ENCODE peak calls at places on chromosome 21, in seven cellular contexts. One of them, this sample, is unnamed.

GRCh38 chr21:42113926-42114409 is 42.9 kb downstream of the UMODL1 start:
- DNase-seq in ovary: no peak
- DNase-seq in spleen: peak
- DNase-seq in CD4-positive, alpha-beta memory T cell: no peak
- DNase-seq in endothelial cell of umbilical vein: no peak
- DNase-seq in transverse colon: no peak
- DNase-seq in IMR-90: no peak
- DNase-seq in this sample: no peak

GRCh38 chr21:18274370-18274769 is 29.7 kb downstream of the CHODL start:
- DNase-seq in ovary: no peak
- DNase-seq in spleen: no peak
- DNase-seq in CD4-positive, alpha-beta memory T cell: no peak
- DNase-seq in endothelial cell of umbilical vein: no peak
- DNase-seq in transverse colon: no peak
- DNase-seq in IMR-90: no peak
- DNase-seq in this sample: no peak

GRCh38 chr21:34640858-34641257 is 25.9 kb upstream of the RCAN1 start:
- DNase-seq in ovary: no peak
- DNase-seq in spleen: no peak
- DNase-seq in CD4-positive, alpha-beta memory T cell: no peak
- DNase-seq in endothelial cell of umbilical vein: peak
- DNase-seq in transverse colon: no peak
- DNase-seq in IMR-90: peak
- DNase-seq in this sample: no peak

GRCh38 chr21:14989359-14989758 is 75.4 kb downstream of the NRIP1 start:
- DNase-seq in ovary: peak
- DNase-seq in spleen: no peak
- DNase-seq in CD4-positive, alpha-beta memory T cell: no peak
- DNase-seq in endothelial cell of umbilical vein: peak
- DNase-seq in transverse colon: no peak
- DNase-seq in IMR-90: peak
- DNase-seq in this sample: no peak

GRCh38 chr21:41751621-41752020 is 15.2 kb downstream of the RIPK4 start:
- DNase-seq in ovary: no peak
- DNase-seq in spleen: peak
- DNase-seq in CD4-positive, alpha-beta memory T cell: no peak
- DNase-seq in endothelial cell of umbilical vein: no peak
- DNase-seq in transverse colon: no peak
- DNase-seq in IMR-90: no peak
- DNase-seq in this sample: no peak

GRCh38 chr21:16541366-16541765 is 811.6 kb downstream of the USP25 start:
- DNase-seq in ovary: no peak
- DNase-seq in spleen: no peak
- DNase-seq in CD4-positive, alpha-beta memory T cell: no peak
- DNase-seq in endothelial cell of umbilical vein: peak
- DNase-seq in transverse colon: no peak
- DNase-seq in IMR-90: no peak
- DNase-seq in this sample: no peak

GRCh38 chr21:40143822-40144525 is 276.7 kb downstream of the PCP4 start:
- DNase-seq in ovary: no peak
- DNase-seq in spleen: no peak
- DNase-seq in CD4-positive, alpha-beta memory T cell: peak
- DNase-seq in endothelial cell of umbilical vein: peak
- DNase-seq in transverse colon: peak
- DNase-seq in IMR-90: peak
- DNase-seq in this sample: peak

GRCh38 chr21:26795866-26796329 is 49.3 kb downstream of the ADAMTS1 start:
- DNase-seq in ovary: peak
- DNase-seq in spleen: no peak
- DNase-seq in CD4-positive, alpha-beta memory T cell: no peak
- DNase-seq in endothelial cell of umbilical vein: peak
- DNase-seq in transverse colon: peak
- DNase-seq in IMR-90: peak
- DNase-seq in this sample: no peak

GRCh38 chr21:42120056-42120903 is 49.2 kb downstream of the UMODL1 start:
- DNase-seq in ovary: no peak
- DNase-seq in spleen: no peak
- DNase-seq in CD4-positive, alpha-beta memory T cell: no peak
- DNase-seq in endothelial cell of umbilical vein: no peak
- DNase-seq in transverse colon: peak
- DNase-seq in IMR-90: no peak
- DNase-seq in this sample: no peak

GRCh38 chr21:16587141-16587570 is 857.4 kb downstream of the USP25 start:
- DNase-seq in ovary: peak
- DNase-seq in spleen: no peak
- DNase-seq in CD4-positive, alpha-beta memory T cell: no peak
- DNase-seq in endothelial cell of umbilical vein: peak
- DNase-seq in transverse colon: peak
- DNase-seq in IMR-90: peak
- DNase-seq in this sample: no peak

GRCh38 chr21:15826147-15826780 is 96.5 kb downstream of the USP25 start:
- DNase-seq in ovary: no peak
- DNase-seq in spleen: no peak
- DNase-seq in CD4-positive, alpha-beta memory T cell: peak
- DNase-seq in endothelial cell of umbilical vein: peak
- DNase-seq in transverse colon: peak
- DNase-seq in IMR-90: peak
- DNase-seq in this sample: peak

GRCh38 chr21:31397939-31398338 is 53.9 kb upstream of the TIAM1 start:
- DNase-seq in ovary: no peak
- DNase-seq in spleen: no peak
- DNase-seq in CD4-positive, alpha-beta memory T cell: peak
- DNase-seq in endothelial cell of umbilical vein: no peak
- DNase-seq in transverse colon: no peak
- DNase-seq in IMR-90: no peak
- DNase-seq in this sample: no peak

GRCh38 chr21:31132574-31133242 is 94.4 kb upstream of the KRTAP19-8 start:
- DNase-seq in ovary: no peak
- DNase-seq in spleen: no peak
- DNase-seq in CD4-positive, alpha-beta memory T cell: peak
- DNase-seq in endothelial cell of umbilical vein: no peak
- DNase-seq in transverse colon: peak
- DNase-seq in IMR-90: peak
- DNase-seq in this sample: no peak

GRCh38 chr21:43195131-43196021 is 26.6 kb downstream of the CRYAA start:
- DNase-seq in ovary: no peak
- DNase-seq in spleen: peak
- DNase-seq in CD4-positive, alpha-beta memory T cell: no peak
- DNase-seq in endothelial cell of umbilical vein: no peak
- DNase-seq in transverse colon: no peak
- DNase-seq in IMR-90: no peak
- DNase-seq in this sample: no peak

GRCh38 chr21:45262616-45263015 is 25.1 kb downstream of the POFUT2 start:
- DNase-seq in ovary: peak
- DNase-seq in spleen: peak
- DNase-seq in CD4-positive, alpha-beta memory T cell: no peak
- DNase-seq in endothelial cell of umbilical vein: no peak
- DNase-seq in transverse colon: peak
- DNase-seq in IMR-90: no peak
- DNase-seq in this sample: no peak

GRCh38 chr21:42991992-42992740 is 17.8 kb downstream of the PKNOX1 start:
- DNase-seq in ovary: peak
- DNase-seq in spleen: peak
- DNase-seq in CD4-positive, alpha-beta memory T cell: no peak
- DNase-seq in endothelial cell of umbilical vein: peak
- DNase-seq in transverse colon: peak
- DNase-seq in IMR-90: peak
- DNase-seq in this sample: no peak

GRCh38 chr21:31198575-31198974 is 145.5 kb downstream of the TIAM1 start:
- DNase-seq in ovary: no peak
- DNase-seq in spleen: no peak
- DNase-seq in CD4-positive, alpha-beta memory T cell: no peak
- DNase-seq in endothelial cell of umbilical vein: peak
- DNase-seq in transverse colon: no peak
- DNase-seq in IMR-90: peak
- DNase-seq in this sample: peak

GRCh38 chr21:32569261-32570230 is 15.8 kb downstream of the TCP10L start:
- DNase-seq in ovary: peak
- DNase-seq in spleen: peak
- DNase-seq in CD4-positive, alpha-beta memory T cell: peak
- DNase-seq in endothelial cell of umbilical vein: peak
- DNase-seq in transverse colon: peak
- DNase-seq in IMR-90: peak
- DNase-seq in this sample: peak

GRCh38 chr21:32566990-32567389 is 18.3 kb downstream of the TCP10L start:
- DNase-seq in ovary: no peak
- DNase-seq in spleen: no peak
- DNase-seq in CD4-positive, alpha-beta memory T cell: no peak
- DNase-seq in endothelial cell of umbilical vein: no peak
- DNase-seq in transverse colon: no peak
- DNase-seq in IMR-90: no peak
- DNase-seq in this sample: no peak

GRCh38 chr21:32562915-32563314 is 22.4 kb downstream of the TCP10L start:
- DNase-seq in ovary: no peak
- DNase-seq in spleen: no peak
- DNase-seq in CD4-positive, alpha-beta memory T cell: no peak
- DNase-seq in endothelial cell of umbilical vein: peak
- DNase-seq in transverse colon: no peak
- DNase-seq in IMR-90: no peak
- DNase-seq in this sample: no peak

GRCh38 chr21:32562426-32562825 is 22.9 kb downstream of the TCP10L start:
- DNase-seq in ovary: peak
- DNase-seq in spleen: no peak
- DNase-seq in CD4-positive, alpha-beta memory T cell: no peak
- DNase-seq in endothelial cell of umbilical vein: peak
- DNase-seq in transverse colon: peak
- DNase-seq in IMR-90: peak
- DNase-seq in this sample: no peak

GRCh38 chr21:32565856-32566465 is 19.4 kb downstream of the TCP10L start:
- DNase-seq in ovary: no peak
- DNase-seq in spleen: no peak
- DNase-seq in CD4-positive, alpha-beta memory T cell: no peak
- DNase-seq in endothelial cell of umbilical vein: no peak
- DNase-seq in transverse colon: no peak
- DNase-seq in IMR-90: peak
- DNase-seq in this sample: no peak
- H3K27ac ChIP-seq in ovary: no peak
- H3K27ac ChIP-seq in spleen: no peak
- H3K27ac ChIP-seq in CD4-positive, alpha-beta memory T cell: no peak
- H3K27ac ChIP-seq in endothelial cell of umbilical vein: no peak
- H3K27ac ChIP-seq in transverse colon: no peak
- H3K27ac ChIP-seq in IMR-90: no peak
- H3K27ac ChIP-seq in this sample: no peak

DNA sequence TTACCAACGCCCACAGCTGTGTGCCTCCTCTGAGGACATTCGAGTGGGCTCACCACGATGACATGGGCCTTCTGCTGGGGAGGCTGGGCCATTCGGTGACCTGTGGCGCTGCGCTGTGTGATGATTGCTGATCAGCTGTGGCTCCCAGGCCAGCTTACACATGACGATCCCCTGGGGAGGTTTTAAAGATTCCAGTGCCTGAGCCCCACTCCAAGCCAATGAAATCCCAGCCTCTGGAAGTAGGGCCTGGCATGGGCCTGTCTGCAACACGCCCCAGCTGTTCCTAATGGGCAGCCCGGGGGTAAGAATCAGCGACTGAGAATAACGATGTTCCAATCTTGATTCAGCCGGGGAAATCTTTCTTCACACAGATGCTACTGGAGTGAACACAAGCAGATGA is 153.7 kb downstream of the KCNJ6 start:
- DNase-seq in ovary: no peak
- DNase-seq in spleen: no peak
- DNase-seq in CD4-positive, alpha-beta memory T cell: no peak
- DNase-seq in endothelial cell of umbilical vein: no peak
- DNase-seq in transverse colon: no peak
- DNase-seq in IMR-90: no peak
- DNase-seq in this sample: no peak
- H3K27ac ChIP-seq in ovary: no peak
- H3K27ac ChIP-seq in spleen: no peak
- H3K27ac ChIP-seq in CD4-positive, alpha-beta memory T cell: no peak
- H3K27ac ChIP-seq in endothelial cell of umbilical vein: no peak
- H3K27ac ChIP-seq in transverse colon: no peak
- H3K27ac ChIP-seq in IMR-90: no peak
- H3K27ac ChIP-seq in this sample: no peak

DNA sequence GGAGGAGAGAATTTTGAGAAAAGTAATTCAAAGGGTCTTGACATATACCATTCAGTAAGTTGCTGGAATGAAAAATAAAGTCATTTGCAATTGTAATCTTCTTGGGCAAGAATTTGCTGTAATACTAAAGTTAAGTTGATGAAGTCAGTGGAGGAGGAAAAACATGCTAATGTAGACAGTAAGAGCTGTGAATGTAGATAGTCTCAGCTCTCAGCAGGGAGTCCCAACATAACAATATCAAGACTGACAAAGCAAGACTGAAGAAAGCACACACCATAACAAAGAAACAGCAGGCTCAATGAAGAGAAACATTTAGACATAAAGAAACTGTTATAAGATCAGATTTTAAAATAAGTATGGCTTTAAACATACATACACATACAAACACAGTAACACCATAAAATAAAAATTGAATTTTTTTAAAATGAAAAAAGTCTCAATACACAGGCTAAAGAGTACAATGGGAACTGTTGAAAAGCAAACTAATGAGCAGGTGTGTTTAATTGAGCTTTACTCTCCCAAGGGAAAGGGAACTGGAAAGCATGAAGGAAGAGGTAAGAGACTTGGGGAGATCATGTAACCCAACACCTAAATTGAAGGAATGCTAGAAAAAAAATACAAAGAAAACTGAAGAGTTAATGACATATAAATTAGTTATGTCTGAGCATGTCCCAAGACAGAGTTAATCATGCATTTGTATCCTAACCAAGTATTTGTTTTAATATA is 336.3 kb upstream of the NCAM2 start:
- DNase-seq in ovary: no peak
- DNase-seq in spleen: no peak
- DNase-seq in CD4-positive, alpha-beta memory T cell: no peak
- DNase-seq in endothelial cell of umbilical vein: no peak
- DNase-seq in transverse colon: no peak
- DNase-seq in IMR-90: no peak
- DNase-seq in this sample: no peak
- H3K27ac ChIP-seq in ovary: no peak
- H3K27ac ChIP-seq in spleen: no peak
- H3K27ac ChIP-seq in CD4-positive, alpha-beta memory T cell: no peak
- H3K27ac ChIP-seq in endothelial cell of umbilical vein: no peak
- H3K27ac ChIP-seq in transverse colon: no peak
- H3K27ac ChIP-seq in IMR-90: no peak
- H3K27ac ChIP-seq in this sample: no peak

DNA sequence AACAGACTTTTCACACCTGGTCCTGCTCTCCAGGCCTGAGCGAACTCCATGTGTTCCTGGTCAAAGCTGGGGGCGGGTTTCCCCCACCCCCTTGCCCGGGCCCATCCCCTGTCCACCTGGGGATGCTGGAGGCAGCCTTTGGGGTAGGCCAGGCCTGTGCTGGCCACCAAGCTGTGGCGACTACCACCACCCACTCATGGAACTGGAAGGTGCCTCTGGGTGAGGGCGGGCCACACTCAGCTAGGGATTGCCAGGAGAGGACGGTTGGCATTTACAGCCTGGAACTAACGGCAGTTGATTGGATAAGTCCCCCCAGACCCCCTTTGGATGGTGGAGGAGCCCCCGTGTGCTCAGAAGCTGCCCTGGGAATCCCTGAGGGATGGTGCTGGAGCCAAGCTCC is 7.9 kb downstream of the S100B start:
- DNase-seq in ovary: no peak
- DNase-seq in spleen: no peak
- DNase-seq in CD4-positive, alpha-beta memory T cell: no peak
- DNase-seq in endothelial cell of umbilical vein: no peak
- DNase-seq in transverse colon: no peak
- DNase-seq in IMR-90: no peak
- DNase-seq in this sample: no peak
- H3K27ac ChIP-seq in ovary: no peak
- H3K27ac ChIP-seq in spleen: no peak
- H3K27ac ChIP-seq in CD4-positive, alpha-beta memory T cell: no peak
- H3K27ac ChIP-seq in endothelial cell of umbilical vein: no peak
- H3K27ac ChIP-seq in transverse colon: no peak
- H3K27ac ChIP-seq in IMR-90: no peak
- H3K27ac ChIP-seq in this sample: no peak

This sample was measured in HCT116.